ENCODE peak calls at places on chromosome 18, in six cellular contexts. P is body of pancreas, D is A549, Y is neural progenitor cell, E is sigmoid colon, B is kidney. S is an unnamed sample.

GRCh38 chr18:70454705-70455322 is 166.0 kb downstream of the SOCS6 start:
- DNase-seq in B (no peak), Y (peak; percentile 71), P (peak; percentile 57), D (peak; percentile 38), E (no peak), S (no peak)

GRCh38 chr18:70491734-70492348 is 203.0 kb downstream of the SOCS6 start:
- DNase-seq in Y (peak; percentile 81), P (peak; percentile 63), B (no peak), E (no peak), D (peak; percentile 28), S (no peak)

GRCh38 chr18:74725690-74726089 is 128.0 kb downstream of the ZNF407 start:
- DNase-seq in Y (no peak), B (no peak), E (no peak), D (no peak), P (no peak), S (no peak)

GRCh38 chr18:73842795-73843394 is 304.7 kb downstream of the FBXO15 start:
- DNase-seq in Y (peak; percentile 73), B (no peak), E (no peak), P (peak; percentile 42), D (peak; percentile 19), S (no peak)

GRCh38 chr18:57447154-57447621 is 12.0 kb downstream of the ONECUT2 start:
- DNase-seq in E (no peak), Y (peak; percentile 92), P (no peak), D (no peak), B (no peak), S (no peak)

GRCh38 chr18:77342736-77343135 is 93.1 kb downstream of the GALR1 start:
- DNase-seq in P (no peak), D (no peak), Y (no peak), E (no peak), B (no peak), S (no peak)

GRCh38 chr18:11747731-11748130 is 58.7 kb downstream of the GNAL start:
- DNase-seq in P (no peak), Y (peak; percentile 63), D (no peak), B (no peak), E (no peak), S (no peak)

GRCh38 chr18:30987479-30988241 is 54.9 kb downstream of the DSC3 start:
- DNase-seq in P (peak; percentile 5), B (no peak), E (no peak), D (peak; percentile 28), Y (no peak), S (no peak)

GRCh38 chr18:36829362-36830140 is 624 bp downstream of the KIAA1328 start:
- DNase-seq in D (no peak), P (peak; percentile 20), B (no peak), E (peak; percentile 65), Y (peak; percentile 70), S (no peak)

GRCh38 chr18:4068552-4069158 is 386.5 kb downstream of the DLGAP1 start:
- DNase-seq in E (no peak), D (peak; percentile 30), B (no peak), P (peak; percentile 32), Y (peak; percentile 65), S (no peak)

GRCh38 chr18:61975526-61976326 is 82.9 kb upstream of the RNF152 start:
- DNase-seq in P (no peak), B (no peak), Y (no peak), E (no peak), D (no peak), S (no peak)

GRCh38 chr18:55510809-55511208 is 77.2 kb downstream of the TCF4 start:
- DNase-seq in Y (no peak), P (peak; percentile 11), B (no peak), D (no peak), E (no peak), S (peak; percentile 16)

GRCh38 chr18:58522157-58522556 is 106.7 kb downstream of the ALPK2 start:
- DNase-seq in E (no peak), P (no peak), B (no peak), Y (no peak), D (no peak), S (no peak)

GRCh38 chr18:50266248-50266704 is at the start of gene CFAP53:
- DNase-seq in P (peak; percentile 94), D (peak; percentile 84), B (peak; percentile 98), Y (peak; percentile 95), E (peak; percentile 96), S (peak; percentile 78)

GRCh38 chr18:46555724-46556123 is 101.3 kb downstream of the LOXHD1 start:
- DNase-seq in P (no peak), B (no peak), Y (peak; percentile 69), D (peak; percentile 40), E (no peak), S (no peak)

GRCh38 chr18:45760443-45761036 is 36.6 kb downstream of the SLC14A1 start:
- DNase-seq in B (no peak), E (no peak), D (no peak), Y (peak; percentile 73), P (no peak), S (no peak)

GRCh38 chr18:46481847-46482245 is 175.2 kb downstream of the LOXHD1 start:
- DNase-seq in D (no peak), B (no peak), Y (no peak), P (no peak), E (no peak), S (no peak)

GRCh38 chr18:79988079-79988924 is at the start of gene TXNL4A:
- DNase-seq in Y (peak; percentile 86), D (peak; percentile 50), P (peak; percentile 87), B (peak; percentile 95), E (peak; percentile 90), S (peak; percentile 84)

GRCh38 chr18:12458761-12459160 is 51.0 kb downstream of the PRELID3A start:
- DNase-seq in E (no peak), P (no peak), D (no peak), Y (no peak), B (no peak), S (no peak)

GRCh38 chr18:35444636-35445035 is 53.1 kb downstream of the INO80C start:
- DNase-seq in D (no peak), B (no peak), Y (no peak), E (no peak), P (no peak), S (no peak)

GRCh38 chr18:55475467-55475866 is 112.5 kb downstream of the TCF4 start:
- DNase-seq in P (no peak), B (no peak), D (no peak), Y (no peak), E (no peak), S (no peak)

GRCh38 chr18:58176915-58177717 is 133.1 kb downstream of the NEDD4L start:
- DNase-seq in D (no peak), P (peak; percentile 19), B (no peak), E (no peak), Y (peak; percentile 48), S (no peak)

GRCh38 chr18:77872166-77872565 is 622.5 kb downstream of the GALR1 start:
- DNase-seq in B (no peak), D (no peak), E (no peak), Y (no peak), P (no peak), S (no peak)

GRCh38 chr18:37578886-37579513 is 13.4 kb upstream of the CELF4 start:
- DNase-seq in B (no peak), D (peak; percentile 27), E (no peak), Y (peak; percentile 19), P (peak; percentile 44), S (no peak)

GRCh38 chr18:74715306-74715705 is 117.6 kb downstream of the ZNF407 start:
- DNase-seq in B (no peak), Y (no peak), D (no peak), P (no peak), E (no peak), S (no peak)

GRCh38 chr18:63025251-63025710 is 294.3 kb downstream of the BCL2 start:
- DNase-seq in Y (peak; percentile 75), B (no peak), P (peak; percentile 18), E (no peak), D (no peak), S (no peak)

GRCh38 chr18:57982372-57983021 is 61.5 kb upstream of the NEDD4L start:
- DNase-seq in B (no peak), P (no peak), E (no peak), Y (peak; percentile 14), D (no peak), S (no peak)

GRCh38 chr18:8794133-8794986 is 89.0 kb downstream of the MTCL1 start:
- DNase-seq in P (no peak), Y (no peak), B (no peak), D (no peak), E (no peak), S (no peak)
- H3K4me1 ChIP-seq in P (peaks cover 26% of the 10 kb centered on the region), Y (peaks cover 16% of the 10 kb centered on the region), B (peaks cover 14% of the 10 kb centered on the region), D (peaks cover 86% of the 10 kb centered on the region), E (peaks cover 63% of the 10 kb centered on the region), S (peaks cover 5% of the 10 kb centered on the region)

GRCh38 chr18:26862084-26862483 is 3.4 kb downstream of the AQP4 start:
- DNase-seq in P (no peak), D (no peak), Y (no peak), E (no peak), B (no peak), S (no peak)

GRCh38 chr18:26863921-26864497 is 1.5 kb downstream of the AQP4 start:
- DNase-seq in D (no peak), Y (no peak), B (no peak), P (no peak), E (no peak), S (no peak)

GRCh38 chr18:26864658-26865057 is 849 bp downstream of the AQP4 start:
- DNase-seq in Y (no peak), B (no peak), D (no peak), E (no peak), P (no peak), S (no peak)

GRCh38 chr18:26865557-26865956 is at the start of gene AQP4:
- DNase-seq in P (no peak), Y (peak; percentile 44), B (peak; percentile 53), E (no peak), D (no peak), S (peak; percentile 79)

GRCh38 chr18:26863122-26863879 is 2.2 kb downstream of the AQP4 start:
- DNase-seq in B (peak; percentile 91), D (peak; percentile 15), E (peak; percentile 62), Y (peak; percentile 71), P (peak; percentile 74), S (peak; percentile 90)
- H3K27ac ChIP-seq in B (no peak overlapping the region), D (peak overlapping the region; percentile 78), E (no peak overlapping the region), Y (no peak overlapping the region), P (peak overlapping the region; percentile 58), S (peak overlapping the region; percentile 85)

DNA sequence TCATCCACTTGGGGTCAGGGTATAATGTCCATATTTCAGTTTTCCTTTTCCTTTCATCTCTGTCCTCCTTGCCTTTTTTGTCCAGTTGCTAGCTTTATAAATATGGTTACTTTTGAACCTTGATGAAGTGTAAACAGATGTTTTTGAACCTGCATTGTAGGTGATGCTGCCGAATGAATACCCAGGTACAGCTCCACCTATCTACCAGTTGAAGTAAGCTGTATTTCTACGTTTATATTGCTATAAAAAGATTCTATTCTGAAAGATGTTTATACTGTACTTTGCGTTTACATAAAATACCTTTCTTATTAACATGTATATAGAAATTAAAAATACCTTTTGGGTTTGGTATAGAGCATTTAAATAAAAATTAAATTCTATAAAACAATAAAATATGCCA is 2.2 kb downstream of the IMPACT start:
- DNase-seq in B (no peak), Y (no peak), E (no peak), P (no peak), D (no peak), S (no peak)
- TF ChIP-seq CTCF in B (no peak), Y (peak; percentile 16), E (no peak), P (no peak), D (no peak), S (no peak)

GRCh38 chr18:53551868-53552426 is 672.5 kb downstream of the MBD2 start:
- DNase-seq in E (no peak), D (no peak), B (peak; percentile 80), Y (no peak), P (no peak), S (no peak)
- H3K4me1 ChIP-seq in E (no peaks in the 10 kb centered on the region), D (no peaks in the 10 kb centered on the region), B (no peaks in the 10 kb centered on the region), Y (no peaks in the 10 kb centered on the region), P (no peaks in the 10 kb centered on the region), S (no peaks in the 10 kb centered on the region)

GRCh38 chr18:44393406-44393805 is 287.3 kb upstream of the SETBP1 start:
- DNase-seq in Y (no peak), B (no peak), P (peak; percentile 45), D (no peak), E (no peak), S (no peak)
- H3K27ac ChIP-seq in Y (no peak overlapping the region), B (peak overlapping the region; percentile 24), P (peak overlapping the region; percentile 71), D (no peak overlapping the region), E (no peak overlapping the region), S (no peak overlapping the region)